ENCODE peak calls at places on chromosome 11, in eight cellular contexts. One of them, this sample, is unnamed.

GRCh38 chr11:26025680-26026079 is 306.2 kb upstream of the ANO3 start:
- DNase-seq in breast epithelium: no peak
- DNase-seq in fibroblast of lung: no peak
- DNase-seq in neuronal stem cell: no peak
- DNase-seq in CD4-positive, alpha-beta T cell: no peak
- DNase-seq in aorta: no peak
- DNase-seq in cardiac muscle cell: peak; percentile 38
- DNase-seq in mammary epithelial cell: peak; percentile 4
- DNase-seq in this sample: no peak

GRCh38 chr11:36002196-36002595 is 58.3 kb downstream of the LDLRAD3 start:
- DNase-seq in breast epithelium: no peak
- DNase-seq in fibroblast of lung: no peak
- DNase-seq in neuronal stem cell: peak; percentile 78
- DNase-seq in CD4-positive, alpha-beta T cell: no peak
- DNase-seq in aorta: no peak
- DNase-seq in cardiac muscle cell: no peak
- DNase-seq in mammary epithelial cell: no peak
- DNase-seq in this sample: no peak

GRCh38 chr11:96049426-96049825 is 125.5 kb upstream of the MTMR2 start:
- DNase-seq in breast epithelium: no peak
- DNase-seq in fibroblast of lung: peak; percentile 67
- DNase-seq in neuronal stem cell: no peak
- DNase-seq in CD4-positive, alpha-beta T cell: no peak
- DNase-seq in aorta: no peak
- DNase-seq in cardiac muscle cell: peak; percentile 73
- DNase-seq in mammary epithelial cell: peak; percentile 35
- DNase-seq in this sample: no peak

GRCh38 chr11:119783466-119784400 is 54.7 kb upstream of the NECTIN1 start:
- DNase-seq in breast epithelium: no peak
- DNase-seq in fibroblast of lung: peak; percentile 70
- DNase-seq in neuronal stem cell: no peak
- DNase-seq in CD4-positive, alpha-beta T cell: no peak
- DNase-seq in aorta: peak; percentile 63
- DNase-seq in cardiac muscle cell: peak; percentile 20
- DNase-seq in mammary epithelial cell: peak; percentile 8
- DNase-seq in this sample: no peak

GRCh38 chr11:134665571-134666268 is 253.7 kb upstream of the B3GAT1 start:
- DNase-seq in breast epithelium: no peak
- DNase-seq in fibroblast of lung: no peak
- DNase-seq in neuronal stem cell: no peak
- DNase-seq in CD4-positive, alpha-beta T cell: no peak
- DNase-seq in aorta: no peak
- DNase-seq in cardiac muscle cell: no peak
- DNase-seq in mammary epithelial cell: no peak
- DNase-seq in this sample: no peak

GRCh38 chr11:45655347-45655756 is 10.1 kb downstream of the CHST1 start:
- DNase-seq in breast epithelium: peak; percentile 72
- DNase-seq in fibroblast of lung: peak; percentile 44
- DNase-seq in neuronal stem cell: peak; percentile 79
- DNase-seq in CD4-positive, alpha-beta T cell: peak; percentile 51
- DNase-seq in aorta: peak; percentile 92
- DNase-seq in cardiac muscle cell: peak; percentile 79
- DNase-seq in mammary epithelial cell: peak; percentile 36
- DNase-seq in this sample: peak; percentile 16

GRCh38 chr11:47020793-47021624 is 84.4 kb downstream of the CSTPP1 start:
- DNase-seq in breast epithelium: no peak
- DNase-seq in fibroblast of lung: peak; percentile 42
- DNase-seq in neuronal stem cell: peak; percentile 58
- DNase-seq in CD4-positive, alpha-beta T cell: no peak
- DNase-seq in aorta: no peak
- DNase-seq in cardiac muscle cell: peak; percentile 32
- DNase-seq in mammary epithelial cell: no peak
- DNase-seq in this sample: no peak

GRCh38 chr11:73365352-73366264 is 10.6 kb upstream of the RELT start:
- DNase-seq in breast epithelium: no peak
- DNase-seq in fibroblast of lung: no peak
- DNase-seq in neuronal stem cell: no peak
- DNase-seq in CD4-positive, alpha-beta T cell: no peak
- DNase-seq in aorta: no peak
- DNase-seq in cardiac muscle cell: no peak
- DNase-seq in mammary epithelial cell: no peak
- DNase-seq in this sample: no peak

GRCh38 chr11:460331-461199 is 10.5 kb downstream of the PTDSS2 start:
- DNase-seq in breast epithelium: no peak
- DNase-seq in fibroblast of lung: peak; percentile 30
- DNase-seq in neuronal stem cell: no peak
- DNase-seq in CD4-positive, alpha-beta T cell: no peak
- DNase-seq in aorta: peak; percentile 74
- DNase-seq in cardiac muscle cell: peak; percentile 79
- DNase-seq in mammary epithelial cell: no peak
- DNase-seq in this sample: no peak

GRCh38 chr11:132595711-132596111 is 936.6 kb downstream of the OPCML start:
- DNase-seq in breast epithelium: no peak
- DNase-seq in fibroblast of lung: peak; percentile 79
- DNase-seq in neuronal stem cell: no peak
- DNase-seq in CD4-positive, alpha-beta T cell: no peak
- DNase-seq in aorta: no peak
- DNase-seq in cardiac muscle cell: peak; percentile 23
- DNase-seq in mammary epithelial cell: no peak
- DNase-seq in this sample: no peak

GRCh38 chr11:84212467-84213390 is 926.6 kb upstream of the CCDC90B start:
- DNase-seq in breast epithelium: no peak
- DNase-seq in fibroblast of lung: peak; percentile 2
- DNase-seq in neuronal stem cell: no peak
- DNase-seq in CD4-positive, alpha-beta T cell: no peak
- DNase-seq in aorta: no peak
- DNase-seq in cardiac muscle cell: no peak
- DNase-seq in mammary epithelial cell: no peak
- DNase-seq in this sample: no peak

GRCh38 chr11:3206922-3207204 is 11.8 kb downstream of the MRGPRG start:
- DNase-seq in breast epithelium: no peak
- DNase-seq in fibroblast of lung: no peak
- DNase-seq in neuronal stem cell: no peak
- DNase-seq in CD4-positive, alpha-beta T cell: no peak
- DNase-seq in aorta: no peak
- DNase-seq in cardiac muscle cell: no peak
- DNase-seq in mammary epithelial cell: no peak
- DNase-seq in this sample: no peak
- H3K27me3 ChIP-seq in breast epithelium: no peaks in the 10 kb centered on the region
- H3K27me3 ChIP-seq in fibroblast of lung: peaks cover 21% of the 10 kb centered on the region
- H3K27me3 ChIP-seq in neuronal stem cell: peaks cover 39% of the 10 kb centered on the region
- H3K27me3 ChIP-seq in CD4-positive, alpha-beta T cell: peaks cover 17% of the 10 kb centered on the region
- H3K27me3 ChIP-seq in aorta: no peaks in the 10 kb centered on the region
- H3K27me3 ChIP-seq in cardiac muscle cell: peaks cover 57% of the 10 kb centered on the region
- H3K27me3 ChIP-seq in mammary epithelial cell: peaks cover 23% of the 10 kb centered on the region
- H3K27me3 ChIP-seq in this sample: peaks cover 20% of the 10 kb centered on the region

GRCh38 chr11:124719534-124719933 is 20.2 kb upstream of the NRGN start:
- DNase-seq in breast epithelium: no peak
- DNase-seq in fibroblast of lung: no peak
- DNase-seq in neuronal stem cell: no peak
- DNase-seq in CD4-positive, alpha-beta T cell: no peak
- DNase-seq in aorta: no peak
- DNase-seq in cardiac muscle cell: no peak
- DNase-seq in mammary epithelial cell: no peak
- DNase-seq in this sample: no peak

GRCh38 chr11:124722176-124722575 is 17.6 kb upstream of the NRGN start:
- DNase-seq in breast epithelium: no peak
- DNase-seq in fibroblast of lung: no peak
- DNase-seq in neuronal stem cell: no peak
- DNase-seq in CD4-positive, alpha-beta T cell: no peak
- DNase-seq in aorta: no peak
- DNase-seq in cardiac muscle cell: no peak
- DNase-seq in mammary epithelial cell: no peak
- DNase-seq in this sample: no peak

GRCh38 chr11:124725719-124726105 is 14.0 kb upstream of the NRGN start:
- DNase-seq in breast epithelium: no peak
- DNase-seq in fibroblast of lung: peak; percentile 59
- DNase-seq in neuronal stem cell: no peak
- DNase-seq in CD4-positive, alpha-beta T cell: no peak
- DNase-seq in aorta: no peak
- DNase-seq in cardiac muscle cell: peak; percentile 76
- DNase-seq in mammary epithelial cell: peak; percentile 65
- DNase-seq in this sample: no peak

GRCh38 chr11:124724854-124725718 is 14.7 kb upstream of the NRGN start:
- DNase-seq in breast epithelium: no peak
- DNase-seq in fibroblast of lung: no peak
- DNase-seq in neuronal stem cell: no peak
- DNase-seq in CD4-positive, alpha-beta T cell: no peak
- DNase-seq in aorta: no peak
- DNase-seq in cardiac muscle cell: no peak
- DNase-seq in mammary epithelial cell: no peak
- DNase-seq in this sample: no peak
- H3K27me3 ChIP-seq in breast epithelium: no peaks in the 10 kb centered on the region
- H3K27me3 ChIP-seq in fibroblast of lung: peaks cover 39% of the 10 kb centered on the region
- H3K27me3 ChIP-seq in neuronal stem cell: peaks cover 6% of the 10 kb centered on the region
- H3K27me3 ChIP-seq in CD4-positive, alpha-beta T cell: no peaks in the 10 kb centered on the region
- H3K27me3 ChIP-seq in aorta: no peaks in the 10 kb centered on the region
- H3K27me3 ChIP-seq in cardiac muscle cell: peaks cover 45% of the 10 kb centered on the region
- H3K27me3 ChIP-seq in mammary epithelial cell: peaks cover 14% of the 10 kb centered on the region
- H3K27me3 ChIP-seq in this sample: peaks cover 5% of the 10 kb centered on the region

GRCh38 chr11:34249439-34250073 is 108.3 kb downstream of the ABTB2 start:
- DNase-seq in breast epithelium: no peak
- DNase-seq in fibroblast of lung: no peak
- DNase-seq in neuronal stem cell: no peak
- DNase-seq in CD4-positive, alpha-beta T cell: no peak
- DNase-seq in aorta: no peak
- DNase-seq in cardiac muscle cell: no peak
- DNase-seq in mammary epithelial cell: no peak
- DNase-seq in this sample: no peak
- H3K27me3 ChIP-seq in breast epithelium: no peaks in the 10 kb centered on the region
- H3K27me3 ChIP-seq in fibroblast of lung: no peaks in the 10 kb centered on the region
- H3K27me3 ChIP-seq in neuronal stem cell: no peaks in the 10 kb centered on the region
- H3K27me3 ChIP-seq in CD4-positive, alpha-beta T cell: no peaks in the 10 kb centered on the region
- H3K27me3 ChIP-seq in aorta: no peaks in the 10 kb centered on the region
- H3K27me3 ChIP-seq in cardiac muscle cell: no peaks in the 10 kb centered on the region
- H3K27me3 ChIP-seq in mammary epithelial cell: no peaks in the 10 kb centered on the region
- H3K27me3 ChIP-seq in this sample: no peaks in the 10 kb centered on the region

GRCh38 chr11:31794546-31794945 is 16.6 kb downstream of the PAX6 start:
- DNase-seq in breast epithelium: no peak
- DNase-seq in fibroblast of lung: no peak
- DNase-seq in neuronal stem cell: no peak
- DNase-seq in CD4-positive, alpha-beta T cell: no peak
- DNase-seq in aorta: no peak
- DNase-seq in cardiac muscle cell: no peak
- DNase-seq in mammary epithelial cell: no peak
- DNase-seq in this sample: no peak
- H3K27me3 ChIP-seq in breast epithelium: no peaks in the 10 kb centered on the region
- H3K27me3 ChIP-seq in fibroblast of lung: peaks cover 28% of the 10 kb centered on the region
- H3K27me3 ChIP-seq in neuronal stem cell: no peaks in the 10 kb centered on the region
- H3K27me3 ChIP-seq in CD4-positive, alpha-beta T cell: peaks cover 52% of the 10 kb centered on the region
- H3K27me3 ChIP-seq in aorta: no peaks in the 10 kb centered on the region
- H3K27me3 ChIP-seq in cardiac muscle cell: peaks cover 99% of the 10 kb centered on the region
- H3K27me3 ChIP-seq in mammary epithelial cell: peaks cover 33% of the 10 kb centered on the region
- H3K27me3 ChIP-seq in this sample: peaks cover 39% of the 10 kb centered on the region

GRCh38 chr11:10307411-10308207 is 2.7 kb downstream of the ADM start:
- DNase-seq in breast epithelium: peak; percentile 71
- DNase-seq in fibroblast of lung: peak; percentile 86
- DNase-seq in neuronal stem cell: peak; percentile 79
- DNase-seq in CD4-positive, alpha-beta T cell: peak; percentile 84
- DNase-seq in aorta: peak; percentile 94
- DNase-seq in cardiac muscle cell: peak; percentile 95
- DNase-seq in mammary epithelial cell: peak; percentile 92
- DNase-seq in this sample: peak; percentile 69

GRCh38 chr11:10305262-10305963 is 540 bp downstream of the ADM start:
- DNase-seq in breast epithelium: no peak
- DNase-seq in fibroblast of lung: peak; percentile 18
- DNase-seq in neuronal stem cell: no peak
- DNase-seq in CD4-positive, alpha-beta T cell: no peak
- DNase-seq in aorta: peak; percentile 81
- DNase-seq in cardiac muscle cell: peak; percentile 51
- DNase-seq in mammary epithelial cell: peak; percentile 56
- DNase-seq in this sample: peak; percentile 52

GRCh38 chr11:10307022-10307410 is 2.1 kb downstream of the ADM start:
- DNase-seq in breast epithelium: no peak
- DNase-seq in fibroblast of lung: peak; percentile 52
- DNase-seq in neuronal stem cell: no peak
- DNase-seq in CD4-positive, alpha-beta T cell: no peak
- DNase-seq in aorta: no peak
- DNase-seq in cardiac muscle cell: no peak
- DNase-seq in mammary epithelial cell: no peak
- DNase-seq in this sample: no peak

GRCh38 chr11:10304495-10305261 is at the start of gene ADM:
- DNase-seq in breast epithelium: peak; percentile 85
- DNase-seq in fibroblast of lung: peak; percentile 64
- DNase-seq in neuronal stem cell: peak; percentile 74
- DNase-seq in CD4-positive, alpha-beta T cell: no peak
- DNase-seq in aorta: peak; percentile 96
- DNase-seq in cardiac muscle cell: peak; percentile 96
- DNase-seq in mammary epithelial cell: peak; percentile 91
- DNase-seq in this sample: peak; percentile 82

DNA sequence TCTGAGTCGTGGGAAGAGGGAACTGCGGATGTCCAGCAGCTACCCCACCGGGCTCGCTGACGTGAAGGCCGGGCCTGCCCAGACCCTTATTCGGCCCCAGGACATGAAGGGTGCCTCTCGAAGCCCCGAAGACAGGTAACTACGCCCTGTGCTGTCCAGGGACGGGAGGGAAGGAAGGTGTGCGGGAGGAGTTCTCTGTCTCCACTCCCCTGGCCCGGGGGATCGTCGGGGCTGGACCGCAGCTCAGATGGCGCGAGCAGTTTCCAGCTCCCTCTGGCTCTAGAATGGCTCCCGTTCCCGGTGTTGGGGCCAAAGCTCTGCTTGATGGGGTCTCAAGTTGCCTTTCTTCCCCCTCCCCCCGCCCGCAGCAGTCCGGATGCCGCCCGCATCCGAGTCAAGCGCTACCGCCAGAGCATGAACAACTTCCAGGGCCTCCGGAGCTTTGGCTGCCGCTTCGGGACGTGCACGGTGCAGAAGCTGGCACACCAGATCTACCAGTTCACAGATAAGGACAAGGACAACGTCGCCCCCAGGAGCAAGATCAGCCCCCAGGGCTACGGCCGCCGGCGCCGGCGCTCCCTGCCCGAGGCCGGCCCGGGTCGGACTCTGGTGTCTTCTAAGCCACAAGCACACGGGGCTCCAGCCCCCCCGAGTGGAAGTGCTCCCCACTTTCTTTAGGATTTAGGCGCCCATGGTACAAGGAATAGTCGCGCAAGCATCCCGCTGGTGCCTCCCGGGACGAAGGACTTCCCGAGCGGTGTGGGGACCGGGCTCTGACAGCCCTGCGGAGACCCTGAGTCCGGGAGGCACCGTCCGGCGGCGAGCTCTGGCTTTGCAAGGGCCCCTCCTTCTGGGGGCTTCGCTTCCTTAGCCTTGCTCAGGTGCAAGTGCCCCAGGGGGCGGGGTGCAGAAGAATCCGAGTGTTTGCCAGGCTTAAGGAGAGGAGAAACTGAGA is 1.4 kb downstream of the ADM start:
- DNase-seq in breast epithelium: no peak
- DNase-seq in fibroblast of lung: no peak
- DNase-seq in neuronal stem cell: no peak
- DNase-seq in CD4-positive, alpha-beta T cell: no peak
- DNase-seq in aorta: peak; percentile 78
- DNase-seq in cardiac muscle cell: peak; percentile 45
- DNase-seq in mammary epithelial cell: peak; percentile 46
- DNase-seq in this sample: no peak
- H3K27me3 ChIP-seq in breast epithelium: no peaks in the 10 kb centered on the region
- H3K27me3 ChIP-seq in fibroblast of lung: no peaks in the 10 kb centered on the region
- H3K27me3 ChIP-seq in neuronal stem cell: no peaks in the 10 kb centered on the region
- H3K27me3 ChIP-seq in CD4-positive, alpha-beta T cell: peaks cover 45% of the 10 kb centered on the region
- H3K27me3 ChIP-seq in aorta: no peaks in the 10 kb centered on the region
- H3K27me3 ChIP-seq in cardiac muscle cell: peaks cover 23% of the 10 kb centered on the region
- H3K27me3 ChIP-seq in mammary epithelial cell: no peaks in the 10 kb centered on the region
- H3K27me3 ChIP-seq in this sample: no peaks in the 10 kb centered on the region